ENCODE peak calls at places on chromosomes 13 and 19, in six cellular contexts. One of them, this sample, is unnamed.

GRCh38 chr19:17419154-17419490 is 725 bp upstream of the MVB12A start:
- DNase-seq in lower leg skin: no peak
- DNase-seq in dorsolateral prefrontal cortex: no peak
- DNase-seq in fibroblast of lung: no peak
- DNase-seq in IMR-90: no peak
- DNase-seq in mammary epithelial cell: peak
- DNase-seq in this sample: no peak

GRCh38 chr13:76872686-76873085 is 13.5 kb downstream of the KCTD12 start:
- DNase-seq in fibroblast of lung: no peak
- DNase-seq in dorsolateral prefrontal cortex: no peak
- DNase-seq in mammary epithelial cell: no peak
- DNase-seq in lower leg skin: no peak
- DNase-seq in IMR-90: no peak
- DNase-seq in this sample: no peak

GRCh38 chr19:7215176-7215575 is 79.0 kb downstream of the INSR start:
- DNase-seq in mammary epithelial cell: no peak
- DNase-seq in dorsolateral prefrontal cortex: no peak
- DNase-seq in IMR-90: no peak
- DNase-seq in fibroblast of lung: no peak
- DNase-seq in lower leg skin: no peak
- DNase-seq in this sample: no peak

GRCh38 chr19:38362076-38362945 is 12.1 kb upstream of the PSMD8 start:
- DNase-seq in fibroblast of lung: peak
- DNase-seq in lower leg skin: peak
- DNase-seq in mammary epithelial cell: peak
- DNase-seq in IMR-90: peak
- DNase-seq in dorsolateral prefrontal cortex: peak
- DNase-seq in this sample: peak

GRCh38 chr19:50899549-50899948 is 11.6 kb downstream of the KLK4 start:
- DNase-seq in IMR-90: no peak
- DNase-seq in dorsolateral prefrontal cortex: no peak
- DNase-seq in mammary epithelial cell: no peak
- DNase-seq in lower leg skin: no peak
- DNase-seq in fibroblast of lung: no peak
- DNase-seq in this sample: no peak

GRCh38 chr13:112442483-112443090 is 66.4 kb downstream of the SPACA7 start:
- DNase-seq in dorsolateral prefrontal cortex: no peak
- DNase-seq in lower leg skin: peak
- DNase-seq in mammary epithelial cell: peak
- DNase-seq in IMR-90: peak
- DNase-seq in fibroblast of lung: peak
- DNase-seq in this sample: peak

GRCh38 chr19:1052349-1052967 is 12.6 kb downstream of the ABCA7 start:
- DNase-seq in dorsolateral prefrontal cortex: no peak
- DNase-seq in mammary epithelial cell: no peak
- DNase-seq in fibroblast of lung: no peak
- DNase-seq in lower leg skin: no peak
- DNase-seq in IMR-90: no peak
- DNase-seq in this sample: no peak

GRCh38 chr19:39970424-39970673 is 616 bp upstream of the PSMC4 start:
- DNase-seq in fibroblast of lung: no peak
- DNase-seq in mammary epithelial cell: no peak
- DNase-seq in dorsolateral prefrontal cortex: no peak
- DNase-seq in IMR-90: no peak
- DNase-seq in lower leg skin: no peak
- DNase-seq in this sample: no peak

GRCh38 chr13:72246396-72246795 is 379.4 kb upstream of the DACH1 start:
- DNase-seq in fibroblast of lung: no peak
- DNase-seq in mammary epithelial cell: peak
- DNase-seq in dorsolateral prefrontal cortex: no peak
- DNase-seq in IMR-90: no peak
- DNase-seq in lower leg skin: no peak
- DNase-seq in this sample: peak

GRCh38 chr19:27775395-27775794 is 1437.6 kb downstream of the UQCRFS1 start:
- DNase-seq in dorsolateral prefrontal cortex: no peak
- DNase-seq in IMR-90: no peak
- DNase-seq in mammary epithelial cell: no peak
- DNase-seq in fibroblast of lung: no peak
- DNase-seq in lower leg skin: no peak
- DNase-seq in this sample: no peak

GRCh38 chr19:3857449-3858003 is 11.3 kb downstream of the ZFR2 start:
- DNase-seq in mammary epithelial cell: no peak
- DNase-seq in fibroblast of lung: no peak
- DNase-seq in dorsolateral prefrontal cortex: no peak
- DNase-seq in lower leg skin: no peak
- DNase-seq in IMR-90: no peak
- DNase-seq in this sample: no peak

GRCh38 chr19:41995959-41996797 is 2.1 kb upstream of the ATP1A3 start:
- DNase-seq in IMR-90: no peak
- DNase-seq in lower leg skin: no peak
- DNase-seq in dorsolateral prefrontal cortex: peak
- DNase-seq in mammary epithelial cell: no peak
- DNase-seq in fibroblast of lung: no peak
- DNase-seq in this sample: no peak

GRCh38 chr13:101530293-101530692 is 77.8 kb downstream of the ITGBL1 start:
- DNase-seq in IMR-90: peak
- DNase-seq in lower leg skin: no peak
- DNase-seq in fibroblast of lung: peak
- DNase-seq in dorsolateral prefrontal cortex: no peak
- DNase-seq in mammary epithelial cell: no peak
- DNase-seq in this sample: no peak

GRCh38 chr13:75405976-75406703 is 75.8 kb downstream of the TBC1D4 start:
- DNase-seq in dorsolateral prefrontal cortex: no peak
- DNase-seq in lower leg skin: no peak
- DNase-seq in fibroblast of lung: peak
- DNase-seq in mammary epithelial cell: no peak
- DNase-seq in IMR-90: no peak
- DNase-seq in this sample: peak

GRCh38 chr19:5154799-5155426 is 185.7 kb downstream of the PTPRS start:
- DNase-seq in lower leg skin: peak
- DNase-seq in fibroblast of lung: no peak
- DNase-seq in IMR-90: no peak
- DNase-seq in dorsolateral prefrontal cortex: no peak
- DNase-seq in mammary epithelial cell: no peak
- DNase-seq in this sample: no peak

GRCh38 chr19:5851302-5851701 is at the start of gene FUT3:
- DNase-seq in lower leg skin: no peak
- DNase-seq in dorsolateral prefrontal cortex: no peak
- DNase-seq in IMR-90: no peak
- DNase-seq in fibroblast of lung: no peak
- DNase-seq in mammary epithelial cell: no peak
- DNase-seq in this sample: no peak

GRCh38 chr19:17209126-17210036 is 5.8 kb upstream of the USE1 start:
- DNase-seq in lower leg skin: no peak
- DNase-seq in IMR-90: peak
- DNase-seq in fibroblast of lung: peak
- DNase-seq in dorsolateral prefrontal cortex: no peak
- DNase-seq in mammary epithelial cell: no peak
- DNase-seq in this sample: no peak

GRCh38 chr13:37640499-37640898 is 41.9 kb upstream of the POSTN start:
- DNase-seq in dorsolateral prefrontal cortex: no peak
- DNase-seq in lower leg skin: no peak
- DNase-seq in fibroblast of lung: peak
- DNase-seq in IMR-90: peak
- DNase-seq in mammary epithelial cell: peak
- DNase-seq in this sample: peak

GRCh38 chr19:42653841-42654240 is 59.1 kb upstream of the CEACAM8 start:
- DNase-seq in fibroblast of lung: no peak
- DNase-seq in dorsolateral prefrontal cortex: no peak
- DNase-seq in IMR-90: no peak
- DNase-seq in lower leg skin: no peak
- DNase-seq in mammary epithelial cell: no peak
- DNase-seq in this sample: no peak

GRCh38 chr19:12611361-12611699 is 610 bp downstream of the ZNF791 start:
- DNase-seq in IMR-90: peak
- DNase-seq in fibroblast of lung: peak
- DNase-seq in dorsolateral prefrontal cortex: peak
- DNase-seq in mammary epithelial cell: peak
- DNase-seq in lower leg skin: peak
- DNase-seq in this sample: peak

GRCh38 chr13:113607056-113607455 is 22.5 kb downstream of the TFDP1 start:
- DNase-seq in lower leg skin: no peak
- DNase-seq in dorsolateral prefrontal cortex: no peak
- DNase-seq in mammary epithelial cell: no peak
- DNase-seq in IMR-90: no peak
- DNase-seq in fibroblast of lung: no peak
- DNase-seq in this sample: no peak
- H3K4me3 ChIP-seq in lower leg skin: no peak
- H3K4me3 ChIP-seq in dorsolateral prefrontal cortex: no peak
- H3K4me3 ChIP-seq in mammary epithelial cell: no peak
- H3K4me3 ChIP-seq in IMR-90: no peak
- H3K4me3 ChIP-seq in fibroblast of lung: no peak
- H3K4me3 ChIP-seq in this sample: no peak

DNA sequence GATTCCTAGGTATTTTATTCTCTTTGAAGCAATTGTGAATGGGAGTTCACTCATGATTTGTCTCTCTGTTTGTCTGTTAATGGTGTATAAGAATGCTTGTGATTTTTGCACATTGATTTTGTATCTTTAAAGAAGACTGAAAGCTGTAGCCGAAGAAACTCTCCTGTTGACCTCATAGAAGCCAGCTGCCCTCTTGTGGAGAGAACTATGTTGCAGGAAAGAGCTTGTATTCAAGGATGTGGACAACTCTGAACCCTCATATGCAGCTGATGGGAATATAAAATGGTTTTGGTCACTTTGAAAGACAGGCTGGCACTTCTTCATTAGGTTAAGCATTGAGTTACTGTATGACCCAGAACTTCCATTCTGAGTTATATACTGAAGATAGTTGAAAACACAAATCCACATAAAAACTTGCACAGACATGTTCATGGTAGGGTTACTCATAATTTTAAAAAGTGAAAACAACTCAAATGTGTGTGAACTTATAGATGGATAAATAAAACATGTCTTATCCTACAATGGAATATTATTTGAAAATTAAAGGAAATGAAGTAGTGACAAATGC is 65.8 kb upstream of the SLITRK6 start:
- DNase-seq in dorsolateral prefrontal cortex: no peak
- DNase-seq in IMR-90: peak
- DNase-seq in fibroblast of lung: peak
- DNase-seq in mammary epithelial cell: peak
- DNase-seq in lower leg skin: no peak
- DNase-seq in this sample: no peak
- TF ChIP-seq CTCF in dorsolateral prefrontal cortex: no peak
- TF ChIP-seq CTCF in IMR-90: peak
- TF ChIP-seq CTCF in fibroblast of lung: peak
- TF ChIP-seq CTCF in mammary epithelial cell: peak
- TF ChIP-seq CTCF in lower leg skin: no peak
- TF ChIP-seq CTCF in this sample: no peak

GRCh38 chr13:54489359-54489758 is 1460.7 kb downstream of the OLFM4 start:
- DNase-seq in dorsolateral prefrontal cortex: no peak
- DNase-seq in mammary epithelial cell: no peak
- DNase-seq in fibroblast of lung: no peak
- DNase-seq in IMR-90: no peak
- DNase-seq in lower leg skin: no peak
- DNase-seq in this sample: no peak
- H3K4me3 ChIP-seq in dorsolateral prefrontal cortex: no peak
- H3K4me3 ChIP-seq in mammary epithelial cell: no peak
- H3K4me3 ChIP-seq in fibroblast of lung: no peak
- H3K4me3 ChIP-seq in IMR-90: no peak
- H3K4me3 ChIP-seq in lower leg skin: no peak
- H3K4me3 ChIP-seq in this sample: no peak

GRCh38 chr19:44587863-44588752 is 25.3 kb upstream of the IGSF23 start:
- DNase-seq in fibroblast of lung: peak
- DNase-seq in lower leg skin: no peak
- DNase-seq in mammary epithelial cell: peak
- DNase-seq in IMR-90: peak
- DNase-seq in dorsolateral prefrontal cortex: no peak
- DNase-seq in this sample: peak
- TF ChIP-seq CTCF in fibroblast of lung: peak
- TF ChIP-seq CTCF in lower leg skin: no peak
- TF ChIP-seq CTCF in mammary epithelial cell: peak
- TF ChIP-seq CTCF in IMR-90: peak
- TF ChIP-seq CTCF in dorsolateral prefrontal cortex: no peak
- TF ChIP-seq CTCF in this sample: peak

DNA sequence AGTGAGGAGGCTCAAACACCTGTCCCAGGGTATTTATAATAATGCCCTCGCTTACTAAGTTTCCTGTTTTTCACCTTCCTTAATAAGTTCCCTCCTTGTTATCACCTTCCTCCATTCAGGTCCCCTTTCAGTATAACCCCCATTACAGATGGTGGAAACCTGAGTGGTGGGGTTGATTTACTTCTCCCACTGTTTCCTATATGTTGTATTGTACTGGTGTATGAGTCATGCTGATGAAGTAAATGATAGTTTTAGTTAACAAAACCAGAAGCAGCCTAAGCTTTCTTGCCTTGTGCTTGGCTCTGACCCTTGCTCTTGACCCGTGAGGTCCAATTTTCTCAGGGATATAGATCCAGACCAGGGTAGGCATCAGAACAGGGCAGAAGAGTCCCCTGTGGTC is 22.3 kb upstream of the TNFSF11 start:
- DNase-seq in fibroblast of lung: no peak
- DNase-seq in lower leg skin: no peak
- DNase-seq in IMR-90: no peak
- DNase-seq in dorsolateral prefrontal cortex: no peak
- DNase-seq in mammary epithelial cell: no peak
- DNase-seq in this sample: no peak
- H3K4me3 ChIP-seq in fibroblast of lung: no peak
- H3K4me3 ChIP-seq in lower leg skin: no peak
- H3K4me3 ChIP-seq in IMR-90: no peak
- H3K4me3 ChIP-seq in dorsolateral prefrontal cortex: no peak
- H3K4me3 ChIP-seq in mammary epithelial cell: no peak
- H3K4me3 ChIP-seq in this sample: no peak

DNA sequence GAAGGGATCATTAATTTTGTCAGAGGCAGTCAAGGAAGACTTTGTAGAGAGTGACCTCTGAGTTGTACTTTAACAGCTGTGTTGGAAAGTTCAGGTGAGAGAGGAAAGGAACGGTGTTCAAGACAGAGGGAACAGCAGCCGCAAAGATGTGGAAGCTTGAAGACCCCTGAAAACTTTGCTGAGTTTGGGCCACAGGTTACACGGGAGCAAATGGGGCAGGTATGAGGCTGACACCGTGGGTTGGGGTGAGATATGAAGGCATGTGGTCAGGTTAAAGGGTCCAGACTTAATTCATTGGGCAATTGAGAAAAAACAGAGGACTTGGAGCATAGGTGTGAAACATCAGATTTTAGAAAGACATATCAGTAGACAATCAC is 72.0 kb upstream of the SERP2 start:
- DNase-seq in dorsolateral prefrontal cortex: no peak
- DNase-seq in lower leg skin: no peak
- DNase-seq in fibroblast of lung: no peak
- DNase-seq in mammary epithelial cell: no peak
- DNase-seq in IMR-90: no peak
- DNase-seq in this sample: no peak
- TF ChIP-seq CTCF in dorsolateral prefrontal cortex: no peak
- TF ChIP-seq CTCF in lower leg skin: no peak
- TF ChIP-seq CTCF in fibroblast of lung: no peak
- TF ChIP-seq CTCF in mammary epithelial cell: no peak
- TF ChIP-seq CTCF in IMR-90: no peak
- TF ChIP-seq CTCF in this sample: no peak

This sample was measured in foreskin fibroblast.